ENCODE peak calls at places on chromosomes 4 and X, in five cellular contexts. One of them, this sample, is unnamed.

GRCh38 chr4:110296892-110297291 is 98.5 kb upstream of the ELOVL6 start:
- DNase-seq in lower leg skin: no peak
- DNase-seq in foreskin fibroblast: no peak
- DNase-seq in cardiac fibroblast: no peak
- DNase-seq in tibial nerve: no peak
- DNase-seq in this sample: no peak

GRCh38 chrX:115011428-115011827 is 6.0 kb downstream of the IL13RA2 start:
- DNase-seq in foreskin fibroblast: no peak
- DNase-seq in tibial nerve: no peak
- DNase-seq in lower leg skin: no peak
- DNase-seq in cardiac fibroblast: peak
- DNase-seq in this sample: no peak

GRCh38 chrX:12080265-12080664 is 58.0 kb upstream of the FRMPD4 start:
- DNase-seq in foreskin fibroblast: peak
- DNase-seq in tibial nerve: peak
- DNase-seq in lower leg skin: no peak
- DNase-seq in cardiac fibroblast: peak
- DNase-seq in this sample: no peak

GRCh38 chr4:125346616-125347015 is 31.9 kb downstream of the FAT4 start:
- DNase-seq in cardiac fibroblast: no peak
- DNase-seq in foreskin fibroblast: no peak
- DNase-seq in tibial nerve: no peak
- DNase-seq in lower leg skin: no peak
- DNase-seq in this sample: no peak

GRCh38 chrX:40175416-40176255 is 77.9 kb upstream of the BCOR start:
- DNase-seq in foreskin fibroblast: peak
- DNase-seq in lower leg skin: peak
- DNase-seq in tibial nerve: peak
- DNase-seq in cardiac fibroblast: peak
- DNase-seq in this sample: no peak

GRCh38 chr4:107856901-107857300 is 32.2 kb downstream of the SGMS2 start:
- DNase-seq in foreskin fibroblast: no peak
- DNase-seq in lower leg skin: no peak
- DNase-seq in cardiac fibroblast: no peak
- DNase-seq in tibial nerve: no peak
- DNase-seq in this sample: no peak

GRCh38 chrX:101057095-101057714 is 5.3 kb upstream of the TRMT2B start:
- DNase-seq in foreskin fibroblast: peak
- DNase-seq in cardiac fibroblast: peak
- DNase-seq in tibial nerve: no peak
- DNase-seq in lower leg skin: no peak
- DNase-seq in this sample: no peak

GRCh38 chr4:3237266-3237665 is 11.7 kb upstream of the MSANTD1 start:
- DNase-seq in tibial nerve: no peak
- DNase-seq in cardiac fibroblast: no peak
- DNase-seq in foreskin fibroblast: no peak
- DNase-seq in lower leg skin: no peak
- DNase-seq in this sample: no peak

GRCh38 chr4:169485791-169486742 is 126.3 kb downstream of the NEK1 start:
- DNase-seq in lower leg skin: no peak
- DNase-seq in foreskin fibroblast: peak
- DNase-seq in tibial nerve: peak
- DNase-seq in cardiac fibroblast: peak
- DNase-seq in this sample: peak

GRCh38 chr4:11165052-11165451 is 263.6 kb downstream of the HS3ST1 start:
- DNase-seq in tibial nerve: no peak
- DNase-seq in foreskin fibroblast: no peak
- DNase-seq in lower leg skin: no peak
- DNase-seq in cardiac fibroblast: no peak
- DNase-seq in this sample: peak

GRCh38 chrX:119073911-119074310 is 1.1 kb downstream of the CT47C1 start:
- DNase-seq in foreskin fibroblast: no peak
- DNase-seq in cardiac fibroblast: no peak
- DNase-seq in lower leg skin: no peak
- DNase-seq in tibial nerve: no peak
- DNase-seq in this sample: no peak
- TF ChIP-seq CTCF in foreskin fibroblast: no peak
- TF ChIP-seq CTCF in cardiac fibroblast: no peak
- TF ChIP-seq CTCF in lower leg skin: no peak
- TF ChIP-seq CTCF in tibial nerve: no peak
- TF ChIP-seq CTCF in this sample: no peak

DNA sequence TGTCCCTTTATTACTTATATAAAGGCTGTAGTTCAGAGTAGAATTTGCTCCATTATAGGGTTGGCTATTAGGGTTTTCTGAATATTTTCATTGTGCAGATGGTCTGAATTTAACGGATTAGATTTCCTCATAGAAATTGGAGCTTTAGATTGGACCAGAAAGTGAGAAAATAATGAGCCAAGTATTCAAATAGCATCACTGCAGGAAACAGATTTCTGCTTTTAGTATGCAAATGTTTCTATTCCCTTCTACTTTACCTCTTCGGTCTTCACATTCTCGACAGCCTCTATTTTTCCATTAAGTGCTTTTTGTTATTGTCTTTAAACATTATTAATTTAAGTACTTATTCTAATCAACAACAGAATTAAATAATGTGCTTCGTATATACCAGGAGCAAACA is 55.4 kb downstream of the TRIM2 start:
- DNase-seq in cardiac fibroblast: no peak
- DNase-seq in lower leg skin: no peak
- DNase-seq in tibial nerve: no peak
- DNase-seq in foreskin fibroblast: peak
- DNase-seq in this sample: no peak
- H3K4me3 ChIP-seq in cardiac fibroblast: no peak
- H3K4me3 ChIP-seq in lower leg skin: no peak
- H3K4me3 ChIP-seq in tibial nerve: no peak
- H3K4me3 ChIP-seq in foreskin fibroblast: no peak
- H3K4me3 ChIP-seq in this sample: no peak

GRCh38 chr4:47838445-47838844 is 578 bp upstream of the CORIN start:
- DNase-seq in lower leg skin: no peak
- DNase-seq in tibial nerve: no peak
- DNase-seq in cardiac fibroblast: no peak
- DNase-seq in foreskin fibroblast: peak
- DNase-seq in this sample: no peak

GRCh38 chr4:47840291-47840690 is 2.4 kb upstream of the CORIN start:
- DNase-seq in cardiac fibroblast: no peak
- DNase-seq in tibial nerve: no peak
- DNase-seq in foreskin fibroblast: peak
- DNase-seq in lower leg skin: no peak
- DNase-seq in this sample: no peak

GRCh38 chr4:47837582-47838294 is at the start of gene CORIN:
- DNase-seq in cardiac fibroblast: no peak
- DNase-seq in lower leg skin: no peak
- DNase-seq in tibial nerve: no peak
- DNase-seq in foreskin fibroblast: no peak
- DNase-seq in this sample: no peak

GRCh38 chr4:47836655-47837581 is 949 bp downstream of the CORIN start:
- DNase-seq in lower leg skin: peak
- DNase-seq in foreskin fibroblast: peak
- DNase-seq in tibial nerve: peak
- DNase-seq in cardiac fibroblast: peak
- DNase-seq in this sample: peak

DNA sequence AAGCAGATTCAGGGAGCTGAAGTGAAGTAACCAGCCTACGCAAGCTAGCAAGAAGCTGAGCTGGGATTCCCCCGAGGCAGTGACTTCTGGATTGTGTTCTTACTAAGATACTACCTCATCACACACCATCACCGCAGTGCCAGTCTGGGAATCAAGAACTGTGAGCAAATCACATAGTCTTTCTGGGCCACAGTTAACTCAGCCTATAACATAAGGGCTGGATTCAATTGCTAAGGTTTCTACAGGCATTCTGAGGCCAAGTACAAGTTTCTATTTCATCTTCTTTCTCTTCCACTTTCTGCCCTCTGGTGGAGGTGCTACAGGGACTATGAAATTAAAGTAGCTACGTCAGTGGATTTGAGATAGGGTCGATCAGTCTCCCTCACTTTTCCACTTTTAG is 1.4 kb upstream of the CORIN start:
- DNase-seq in foreskin fibroblast: peak
- DNase-seq in cardiac fibroblast: peak
- DNase-seq in tibial nerve: peak
- DNase-seq in lower leg skin: no peak
- DNase-seq in this sample: no peak
- TF ChIP-seq CTCF in foreskin fibroblast: peak
- TF ChIP-seq CTCF in cardiac fibroblast: peak
- TF ChIP-seq CTCF in tibial nerve: no peak
- TF ChIP-seq CTCF in lower leg skin: no peak
- TF ChIP-seq CTCF in this sample: peak

GRCh38 chr4:4761128-4761991 is 98.1 kb upstream of the MSX1 start:
- DNase-seq in tibial nerve: no peak
- DNase-seq in lower leg skin: no peak
- DNase-seq in cardiac fibroblast: no peak
- DNase-seq in foreskin fibroblast: peak
- DNase-seq in this sample: no peak

GRCh38 chr4:4764506-4764905 is 95.0 kb upstream of the MSX1 start:
- DNase-seq in cardiac fibroblast: no peak
- DNase-seq in tibial nerve: no peak
- DNase-seq in lower leg skin: no peak
- DNase-seq in foreskin fibroblast: no peak
- DNase-seq in this sample: no peak

GRCh38 chr4:4762300-4762699 is 97.2 kb upstream of the MSX1 start:
- DNase-seq in tibial nerve: no peak
- DNase-seq in foreskin fibroblast: no peak
- DNase-seq in lower leg skin: peak
- DNase-seq in cardiac fibroblast: no peak
- DNase-seq in this sample: no peak

GRCh38 chr4:4763815-4764202 is 95.7 kb upstream of the MSX1 start:
- DNase-seq in tibial nerve: no peak
- DNase-seq in cardiac fibroblast: no peak
- DNase-seq in lower leg skin: no peak
- DNase-seq in foreskin fibroblast: peak
- DNase-seq in this sample: no peak

GRCh38 chr4:4762909-4763814 is 96.3 kb upstream of the MSX1 start:
- DNase-seq in cardiac fibroblast: peak
- DNase-seq in foreskin fibroblast: peak
- DNase-seq in lower leg skin: peak
- DNase-seq in tibial nerve: no peak
- DNase-seq in this sample: no peak
- H3K4me3 ChIP-seq in cardiac fibroblast: no peak
- H3K4me3 ChIP-seq in foreskin fibroblast: no peak
- H3K4me3 ChIP-seq in lower leg skin: no peak
- H3K4me3 ChIP-seq in tibial nerve: no peak
- H3K4me3 ChIP-seq in this sample: no peak

DNA sequence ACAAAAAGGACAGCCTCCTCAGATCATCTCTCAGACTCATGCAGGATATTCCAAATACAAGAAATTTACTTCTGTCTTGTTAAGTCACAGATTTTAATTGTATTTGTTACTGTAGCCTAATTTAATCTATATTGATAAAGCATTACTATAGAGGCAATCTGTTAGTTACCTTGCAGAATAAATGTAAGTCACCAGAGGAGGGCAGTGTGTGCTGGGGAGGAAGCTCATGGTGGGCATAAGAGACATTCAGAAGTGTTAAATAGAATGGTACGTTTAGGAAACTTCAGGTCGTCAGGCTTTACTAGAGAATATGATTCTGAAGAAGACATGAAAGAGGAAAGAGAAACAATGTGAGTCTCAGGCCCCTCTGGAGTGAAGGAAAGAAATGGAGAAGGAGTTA is 37.3 kb upstream of the INPP4B start:
- DNase-seq in tibial nerve: no peak
- DNase-seq in cardiac fibroblast: peak
- DNase-seq in foreskin fibroblast: peak
- DNase-seq in lower leg skin: no peak
- DNase-seq in this sample: no peak
- TF ChIP-seq CTCF in tibial nerve: no peak
- TF ChIP-seq CTCF in cardiac fibroblast: peak
- TF ChIP-seq CTCF in foreskin fibroblast: peak
- TF ChIP-seq CTCF in lower leg skin: no peak
- TF ChIP-seq CTCF in this sample: peak

DNA sequence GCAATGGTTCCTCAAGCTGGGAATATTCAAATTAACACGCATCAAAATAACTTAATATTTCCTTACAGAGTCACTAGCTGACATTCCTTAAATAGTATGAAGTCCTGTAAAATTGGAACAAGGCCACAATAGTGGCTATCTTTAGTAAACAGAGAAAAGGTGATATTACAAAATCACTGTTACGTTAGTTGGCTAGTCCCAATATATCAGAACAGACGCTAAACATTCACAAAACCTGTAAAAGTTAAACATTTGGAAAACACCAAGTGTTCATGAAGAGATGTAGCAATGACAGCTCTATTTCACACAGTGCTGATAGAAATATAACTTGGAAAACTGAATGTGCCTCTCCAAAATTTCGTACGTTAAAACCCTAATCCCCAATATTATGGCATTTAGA is 61.0 kb upstream of the FAM47C start:
- DNase-seq in foreskin fibroblast: no peak
- DNase-seq in lower leg skin: no peak
- DNase-seq in cardiac fibroblast: no peak
- DNase-seq in tibial nerve: no peak
- DNase-seq in this sample: no peak
- H3K4me3 ChIP-seq in foreskin fibroblast: no peak
- H3K4me3 ChIP-seq in lower leg skin: no peak
- H3K4me3 ChIP-seq in cardiac fibroblast: no peak
- H3K4me3 ChIP-seq in tibial nerve: no peak
- H3K4me3 ChIP-seq in this sample: no peak

DNA sequence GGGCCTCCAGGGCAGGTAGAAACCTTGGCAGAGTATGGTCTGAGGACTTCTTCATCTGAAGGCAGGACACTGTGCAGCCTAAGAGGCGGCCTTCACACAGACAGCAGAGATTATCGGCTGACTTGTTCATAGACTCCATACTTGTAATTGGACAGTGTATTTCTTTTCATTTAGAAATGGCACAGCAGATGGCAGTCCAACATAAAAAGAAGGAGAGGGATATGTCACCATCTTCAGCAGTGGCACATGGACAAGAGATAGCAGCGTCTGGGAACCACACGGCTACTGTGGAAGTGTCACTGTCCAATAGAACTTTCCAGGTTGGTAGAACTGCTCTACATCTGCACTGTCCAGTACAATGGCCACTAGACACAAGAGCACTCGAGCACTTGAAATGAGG is 21.7 kb upstream of the GEMIN8 start:
- DNase-seq in cardiac fibroblast: no peak
- DNase-seq in tibial nerve: no peak
- DNase-seq in lower leg skin: no peak
- DNase-seq in foreskin fibroblast: peak
- DNase-seq in this sample: no peak
- TF ChIP-seq CTCF in cardiac fibroblast: no peak
- TF ChIP-seq CTCF in tibial nerve: no peak
- TF ChIP-seq CTCF in lower leg skin: no peak
- TF ChIP-seq CTCF in foreskin fibroblast: no peak
- TF ChIP-seq CTCF in this sample: no peak

This sample was measured in retinal pigment epithelial cell.